ENCODE peak calls at places on chromosome 3, in seven cellular contexts. W is astrocyte; I is pancreas; T is psoas muscle; R is CD4-positive, alpha-beta T cell; S is heart left ventricle; F is MM.1S. G is an unnamed sample.

GRCh38 chr3:10553586-10554235 is 48.3 kb upstream of the ATP2B2 start:
- DNase-seq in R (no peak), S (no peak), F (no peak), I (no peak), T (no peak), W (no peak), G (no peak)

GRCh38 chr3:15272431-15273196 is 59.8 kb downstream of the SH3BP5 start:
- DNase-seq in S (no peak), T (no peak), R (no peak), W (no peak), F (no peak), I (no peak), G (no peak)

GRCh38 chr3:150106752-150107428 is 136.2 kb upstream of the PFN2 start:
- DNase-seq in R (no peak), S (no peak), I (no peak), F (no peak), T (no peak), W (peak), G (no peak)

GRCh38 chr3:30286007-30286669 is 320.3 kb upstream of the TGFBR2 start:
- DNase-seq in W (peak), F (no peak), I (peak), T (peak), R (no peak), S (peak), G (peak)

GRCh38 chr3:30607032-30607833 is 832 bp downstream of the TGFBR2 start:
- DNase-seq in F (peak), T (peak), I (peak), S (peak), W (no peak), R (peak), G (no peak)

GRCh38 chr3:141105828-141106628 is 54.9 kb downstream of the SPSB4 start:
- DNase-seq in T (peak), R (peak), S (no peak), I (peak), W (peak), F (peak), G (peak)

GRCh38 chr3:73351423-73352071 is 273.2 kb downstream of the PDZRN3 start:
- DNase-seq in R (no peak), W (peak), F (no peak), T (no peak), I (no peak), S (no peak), G (no peak)

GRCh38 chr3:183563686-183563941 is 8.1 kb upstream of the KLHL6 start:
- DNase-seq in S (no peak), F (no peak), R (no peak), I (no peak), W (no peak), T (no peak), G (no peak)

GRCh38 chr3:49813497-49814174 is at the start of gene UBA7:
- DNase-seq in W (peak), F (peak), T (peak), S (peak), I (peak), R (peak), G (no peak)

GRCh38 chr3:153166206-153166605 is 4.2 kb downstream of the RAP2B start:
- DNase-seq in F (no peak), T (no peak), R (no peak), S (no peak), I (no peak), W (peak), G (no peak)

GRCh38 chr3:177983341-177983740 is 552.9 kb upstream of the KCNMB2 start:
- DNase-seq in I (no peak), S (no peak), R (no peak), F (no peak), T (no peak), W (peak), G (no peak)

GRCh38 chr3:72086712-72087093 is 301.8 kb upstream of the PROK2 start:
- DNase-seq in T (no peak), W (no peak), F (no peak), R (no peak), I (no peak), S (no peak), G (no peak)

GRCh38 chr3:186788482-186789370 is 5.3 kb downstream of the EIF4A2 start:
- DNase-seq in F (no peak), I (no peak), W (no peak), T (no peak), R (no peak), S (no peak), G (no peak)

GRCh38 chr3:37892917-37893595 is 31.4 kb downstream of the CTDSPL start:
- DNase-seq in I (peak), F (no peak), R (no peak), W (no peak), S (peak), T (peak), G (no peak)

GRCh38 chr3:112604536-112604935 is 36.4 kb downstream of the CCDC80 start:
- DNase-seq in T (no peak), F (peak), I (no peak), S (no peak), R (no peak), W (peak), G (no peak)

GRCh38 chr3:97880267-97880666 is 58.5 kb downstream of the CRYBG3 start:
- DNase-seq in R (no peak), S (no peak), T (no peak), F (no peak), W (peak), I (no peak), G (no peak)

GRCh38 chr3:184414418-184415228 is 34.8 kb downstream of the CHRD start:
- DNase-seq in W (no peak), I (no peak), S (no peak), R (no peak), T (no peak), F (no peak), G (no peak)

GRCh38 chr3:194315965-194316361 is 35.2 kb downstream of the CPN2 start:
- DNase-seq in R (no peak), I (no peak), W (peak), F (no peak), S (no peak), T (no peak), G (no peak)

GRCh38 chr3:178623666-178624255 is 87.5 kb downstream of the KCNMB2 start:
- DNase-seq in R (no peak), I (no peak), W (no peak), T (no peak), F (no peak), S (no peak), G (peak)

GRCh38 chr3:152284906-152285305 is 16.2 kb downstream of the MBNL1 start:
- DNase-seq in F (no peak), I (no peak), T (no peak), R (no peak), S (no peak), W (no peak), G (no peak)

GRCh38 chr3:122952509-122952908 is 75.1 kb downstream of the SEMA5B start:
- DNase-seq in F (no peak), W (no peak), I (no peak), S (no peak), T (no peak), R (no peak), G (no peak)

GRCh38 chr3:66644549-66644948 is 143.7 kb upstream of the LRIG1 start:
- DNase-seq in W (no peak), S (no peak), T (no peak), F (no peak), R (no peak), I (no peak), G (no peak)

GRCh38 chr3:53570709-53571108 is 76.3 kb downstream of the CACNA1D start:
- DNase-seq in F (no peak), T (no peak), S (no peak), W (peak), R (no peak), I (no peak), G (peak)

GRCh38 chr3:99934984-99935797 is 117.5 kb downstream of the CMSS1 start:
- DNase-seq in T (no peak), S (no peak), W (no peak), F (no peak), I (no peak), R (no peak), G (no peak)

GRCh38 chr3:52222319-52223221 is 2.9 kb downstream of the TLR9 start:
- DNase-seq in R (no peak), F (no peak), W (no peak), S (no peak), T (no peak), I (no peak), G (no peak)

GRCh38 chr3:146326875-146327543 is 76.1 kb upstream of the PLSCR4 start:
- DNase-seq in I (peak), W (peak), F (peak), R (no peak), T (no peak), S (no peak), G (no peak)

GRCh38 chr3:54366007-54366406 is 243.7 kb downstream of the CACNA2D3 start:
- DNase-seq in R (no peak), T (no peak), W (no peak), I (no peak), F (no peak), S (no peak), G (no peak)

GRCh38 chr3:38460377-38461085 is 6.8 kb downstream of the ACVR2B start:
- DNase-seq in T (peak), F (no peak), S (no peak), W (no peak), R (no peak), I (no peak), G (no peak)

GRCh38 chr3:62882676-62883228 is 7.5 kb upstream of the CADPS start:
- DNase-seq in T (no peak), W (peak), R (no peak), F (no peak), S (no peak), I (no peak), G (no peak)

GRCh38 chr3:182983811-182984210 is 3.5 kb upstream of the DCUN1D1 start:
- DNase-seq in R (no peak), S (no peak), I (no peak), T (no peak), F (no peak), W (no peak), G (no peak)

GRCh38 chr3:152355744-152356665 is 87.3 kb downstream of the MBNL1 start:
- DNase-seq in T (peak), S (no peak), W (no peak), I (no peak), F (no peak), R (no peak), G (no peak)

GRCh38 chr3:127152676-127153505 is 40.0 kb upstream of the PRR23E start:
- DNase-seq in R (peak), W (no peak), S (no peak), T (no peak), F (no peak), I (no peak), G (no peak)

GRCh38 chr3:110227987-110228386 is 843.6 kb upstream of the NECTIN3 start:
- DNase-seq in W (no peak), S (no peak), R (no peak), T (no peak), F (no peak), I (no peak), G (no peak)

GRCh38 chr3:12809435-12809834 is 13.0 kb downstream of the CAND2 start:
- DNase-seq in T (no peak), I (no peak), F (no peak), S (no peak), W (no peak), R (no peak), G (no peak)

GRCh38 chr3:12808587-12808986 is 12.1 kb downstream of the CAND2 start:
- DNase-seq in R (no peak), T (no peak), S (no peak), I (no peak), W (no peak), F (no peak), G (no peak)

GRCh38 chr3:12807066-12807465 is 10.6 kb downstream of the CAND2 start:
- DNase-seq in T (no peak), I (no peak), R (no peak), S (no peak), W (no peak), F (no peak), G (no peak)

GRCh38 chr3:12809001-12809400 is 12.5 kb downstream of the CAND2 start:
- DNase-seq in I (no peak), W (no peak), R (no peak), S (no peak), T (no peak), F (no peak), G (no peak)

DNA sequence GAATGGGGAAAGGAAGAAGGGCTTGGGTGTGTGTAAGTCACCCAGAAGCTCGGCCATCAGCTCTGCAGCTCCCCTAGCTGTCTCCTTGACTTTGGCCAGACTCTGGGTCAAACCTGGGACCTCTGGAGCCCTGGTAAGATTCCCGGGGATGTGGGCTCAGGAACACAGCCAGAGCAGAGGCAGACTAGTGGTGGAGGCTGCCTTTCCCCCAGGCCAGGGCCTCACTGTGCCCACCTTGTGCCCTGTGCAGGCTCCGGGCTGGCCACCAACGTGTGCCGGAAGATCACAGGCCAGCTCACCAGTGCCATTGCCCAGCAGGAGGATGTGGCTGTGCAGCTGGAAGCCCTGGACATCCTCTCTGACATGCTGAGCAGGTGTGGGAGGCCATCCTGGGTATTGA is 11.5 kb downstream of the CAND2 start:
- DNase-seq in F (no peak), W (no peak), T (no peak), I (no peak), S (no peak), R (no peak), G (no peak)
- H3K27ac ChIP-seq in F (no peak), W (no peak), T (peak), I (no peak), S (peak), R (no peak), G (no peak)

GRCh38 chr3:169453256-169454059 is 210.1 kb downstream of the MECOM start:
- DNase-seq in S (no peak), T (no peak), I (no peak), W (no peak), R (no peak), F (no peak), G (no peak)
- H3K27ac ChIP-seq in S (peak), T (no peak), I (no peak), W (no peak), R (no peak), F (no peak), G (peak)

DNA sequence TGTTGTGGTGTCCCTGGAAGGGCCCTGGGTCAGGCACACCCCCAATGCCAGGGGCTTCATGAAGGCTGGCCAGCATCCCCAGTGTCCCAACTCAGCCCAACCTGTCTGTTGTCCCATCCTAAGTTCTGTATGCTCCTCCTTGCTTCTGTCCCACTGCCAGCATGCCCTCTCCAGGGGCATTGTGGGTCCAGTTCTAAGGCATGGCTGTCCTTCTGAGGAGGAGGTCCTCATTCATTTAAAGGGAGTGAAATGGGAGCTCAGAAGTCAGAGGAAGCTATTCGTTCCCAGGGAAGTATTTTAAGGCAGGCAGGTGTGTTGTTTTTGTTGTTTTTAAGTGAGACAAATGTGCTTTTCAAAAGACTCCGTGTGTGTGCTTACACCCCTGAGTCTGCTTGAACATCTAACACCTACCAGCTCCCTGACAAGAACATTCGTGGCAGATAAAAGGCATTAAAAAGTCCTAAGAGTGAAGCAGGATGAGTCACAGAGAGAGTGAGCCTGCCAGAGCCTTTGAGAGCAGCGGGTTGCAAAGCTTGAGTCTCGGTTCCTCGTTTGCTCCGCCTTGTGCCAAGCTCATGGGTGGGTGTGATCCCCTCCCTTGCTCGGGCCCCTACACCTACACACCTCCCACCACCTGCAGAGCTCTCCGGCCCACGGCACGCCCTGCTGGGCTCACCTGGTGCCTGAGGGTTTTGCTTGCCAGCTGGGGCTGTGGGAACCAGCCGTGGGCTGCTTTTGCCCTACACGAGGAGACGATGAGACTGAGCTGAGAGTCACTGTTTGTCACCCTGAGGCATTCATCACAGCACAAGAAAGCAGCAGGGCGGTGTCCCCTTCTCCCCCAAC is 183.4 kb upstream of the TOPAZ1 start:
- DNase-seq in F (peak), W (peak), R (peak), I (no peak), T (no peak), S (no peak), G (no peak)
- H3K27ac ChIP-seq in F (no peak), W (no peak), R (no peak), I (no peak), T (no peak), S (no peak), G (no peak)

GRCh38 chr3:191238321-191238817 is 39.3 kb downstream of the OSTN start:
- DNase-seq in S (no peak), I (no peak), R (no peak), F (no peak), W (peak), T (no peak), G (no peak)

GRCh38 chr3:191236635-191237034 is 37.6 kb downstream of the OSTN start:
- DNase-seq in F (no peak), I (no peak), T (no peak), W (peak), R (no peak), S (no peak), G (no peak)

GRCh38 chr3:191240432-191240831 is 41.4 kb downstream of the OSTN start:
- DNase-seq in W (no peak), R (no peak), F (no peak), S (no peak), I (no peak), T (no peak), G (no peak)

GRCh38 chr3:191237045-191237882 is 38.2 kb downstream of the OSTN start:
- DNase-seq in F (no peak), I (no peak), R (no peak), S (no peak), T (no peak), W (no peak), G (no peak)

DNA sequence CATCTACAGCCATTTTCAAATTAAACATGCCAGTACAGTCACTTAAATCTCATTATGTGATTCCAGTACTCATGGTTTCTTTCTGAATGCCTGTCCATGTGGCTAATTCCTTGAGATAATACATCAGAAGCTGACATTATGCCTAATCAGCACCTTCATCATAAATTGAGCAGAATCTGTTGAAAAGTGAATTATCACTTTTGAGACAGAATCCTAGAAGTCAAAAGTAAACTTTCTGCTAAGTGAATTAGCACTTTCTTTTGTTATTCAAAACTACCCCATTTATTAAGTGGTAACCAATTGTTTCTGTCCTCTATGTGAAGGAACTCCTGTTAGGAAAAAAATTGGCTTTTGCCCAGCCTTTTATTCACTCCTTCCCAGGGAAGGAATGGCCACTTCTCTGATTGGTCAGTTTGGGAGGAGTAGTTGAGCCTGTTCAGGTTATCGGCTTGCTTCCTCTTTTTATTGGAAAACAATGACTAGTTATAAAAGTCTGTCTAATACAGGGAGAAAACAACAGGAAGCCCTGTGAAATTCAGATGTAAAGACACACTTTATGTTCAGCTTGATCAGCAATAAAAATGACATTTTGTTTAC is 40.5 kb downstream of the OSTN start:
- DNase-seq in F (no peak), R (no peak), T (no peak), S (no peak), I (no peak), W (no peak), G (no peak)
- H3K27ac ChIP-seq in F (no peak), R (no peak), T (no peak), S (no peak), I (no peak), W (no peak), G (no peak)

GRCh38 chr3:130508970-130509369 is 8.0 kb upstream of the COL6A6 start:
- DNase-seq in I (no peak), T (no peak), S (peak), W (no peak), F (no peak), R (no peak), G (no peak)

GRCh38 chr3:130504701-130505100 is 12.3 kb upstream of the COL6A6 start:
- DNase-seq in W (no peak), F (no peak), R (no peak), T (no peak), I (no peak), S (no peak), G (no peak)

DNA sequence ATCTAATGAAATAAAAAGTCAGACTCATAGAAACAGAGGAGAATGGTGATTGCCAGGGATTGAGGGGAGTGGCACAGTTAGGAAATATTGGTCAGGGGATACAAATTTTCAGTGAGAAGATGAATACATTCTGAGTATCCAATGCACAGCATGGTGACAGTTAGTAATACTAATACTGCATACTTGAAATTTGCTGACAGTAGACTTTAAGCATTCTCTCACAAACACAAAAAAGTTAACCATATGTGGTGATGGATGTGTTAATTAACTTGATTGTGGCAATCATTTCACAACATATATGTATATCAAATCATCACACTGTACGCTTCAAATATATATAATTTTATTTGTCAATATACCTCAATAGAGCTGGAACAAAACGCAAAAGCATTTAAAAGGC is 9.2 kb upstream of the COL6A6 start:
- DNase-seq in T (no peak), S (no peak), W (no peak), R (no peak), F (no peak), I (no peak), G (no peak)
- H3K27ac ChIP-seq in T (no peak), S (no peak), W (no peak), R (no peak), F (no peak), I (no peak), G (no peak)

GRCh38 chr3:144524531-144524930 is 552.9 kb downstream of the DIPK2A start:
- DNase-seq in S (no peak), W (no peak), I (no peak), T (no peak), R (no peak), F (no peak), G (no peak)
- H3K27ac ChIP-seq in S (no peak), W (no peak), I (no peak), T (no peak), R (no peak), F (no peak), G (no peak)

DNA sequence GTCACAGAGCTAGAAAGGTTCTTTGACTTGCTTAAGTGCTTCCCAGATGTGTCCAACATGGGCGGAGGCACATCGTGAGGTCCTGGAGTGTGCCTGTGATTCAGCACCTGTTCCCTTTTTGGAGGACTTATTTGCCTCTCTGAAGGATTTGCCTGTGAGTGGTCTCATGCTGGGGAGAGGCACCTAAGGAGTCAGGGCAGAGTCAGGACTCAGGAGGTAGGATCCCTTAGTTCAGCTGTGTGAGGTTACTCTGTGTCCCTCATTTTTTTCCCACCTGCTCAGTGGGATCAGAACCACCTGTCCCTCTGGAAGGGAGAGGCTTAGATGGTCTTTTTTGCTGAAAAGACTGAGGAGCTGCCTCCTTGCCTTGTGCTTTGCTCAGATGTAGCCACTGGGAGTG is 3.0 kb downstream of the ZNF589 start:
- DNase-seq in F (no peak), T (no peak), S (no peak), R (no peak), I (no peak), W (no peak), G (no peak)
- H3K27ac ChIP-seq in F (no peak), T (no peak), S (no peak), R (no peak), I (no peak), W (no peak), G (no peak)

G was measured in epithelial cell of prostate.